ENCODE peak calls at places on chromosomes 1 and 21, in four cellular contexts. One of them, this sample, is unnamed.

GRCh38 chr1:16969651-16970050 is 10.8 kb downstream of the MFAP2 start:
- DNase-seq in HepG2: no peak
- DNase-seq in WTC11: no peak
- DNase-seq in K562: no peak
- DNase-seq in this sample: no peak

GRCh38 chr21:23401278-23401677 is 2206.0 kb downstream of the MRPL39 start:
- DNase-seq in K562: no peak
- DNase-seq in HepG2: no peak
- DNase-seq in WTC11: no peak
- DNase-seq in this sample: no peak

GRCh38 chr1:204684551-204685235 is 845 bp downstream of the LRRN2 start:
- DNase-seq in WTC11: peak
- DNase-seq in HepG2: no peak
- DNase-seq in K562: peak
- DNase-seq in this sample: no peak

GRCh38 chr1:108830119-108831008 is 26.5 kb downstream of the AKNAD1 start:
- DNase-seq in HepG2: peak
- DNase-seq in K562: peak
- DNase-seq in WTC11: no peak
- DNase-seq in this sample: no peak

GRCh38 chr1:204453141-204453772 is 41.3 kb downstream of the PIK3C2B start:
- DNase-seq in HepG2: no peak
- DNase-seq in K562: no peak
- DNase-seq in WTC11: no peak
- DNase-seq in this sample: peak

GRCh38 chr21:40689241-40689640 is 157.7 kb downstream of the DSCAM start:
- DNase-seq in HepG2: no peak
- DNase-seq in WTC11: no peak
- DNase-seq in K562: no peak
- DNase-seq in this sample: no peak

GRCh38 chr21:31173881-31174555 is 135.7 kb upstream of the KRTAP19-8 start:
- DNase-seq in K562: no peak
- DNase-seq in HepG2: no peak
- DNase-seq in WTC11: no peak
- DNase-seq in this sample: no peak

GRCh38 chr21:45740491-45741357 is 97.2 kb downstream of the PCBP3 start:
- DNase-seq in WTC11: no peak
- DNase-seq in HepG2: no peak
- DNase-seq in K562: no peak
- DNase-seq in this sample: no peak

GRCh38 chr1:213326666-213327317 is 275.8 kb downstream of the RPS6KC1 start:
- DNase-seq in WTC11: no peak
- DNase-seq in K562: no peak
- DNase-seq in HepG2: no peak
- DNase-seq in this sample: no peak

GRCh38 chr1:47991698-47992097 is 5.5 kb downstream of the TRABD2B start:
- DNase-seq in K562: no peak
- DNase-seq in WTC11: no peak
- DNase-seq in HepG2: no peak
- DNase-seq in this sample: no peak

GRCh38 chr1:217134857-217135568 is 411.8 kb upstream of the ESRRG start:
- DNase-seq in K562: no peak
- DNase-seq in WTC11: peak
- DNase-seq in HepG2: no peak
- DNase-seq in this sample: no peak

GRCh38 chr1:178542554-178543290 is 29.8 kb downstream of the TEX35 start:
- DNase-seq in WTC11: peak
- DNase-seq in K562: peak
- DNase-seq in HepG2: peak
- DNase-seq in this sample: peak

GRCh38 chr1:200483491-200484143 is 73.8 kb upstream of the ZNF281 start:
- DNase-seq in HepG2: peak
- DNase-seq in WTC11: no peak
- DNase-seq in K562: peak
- DNase-seq in this sample: peak

GRCh38 chr21:39667353-39667891 is 54.7 kb downstream of the B3GALT5 start:
- DNase-seq in K562: no peak
- DNase-seq in WTC11: no peak
- DNase-seq in HepG2: no peak
- DNase-seq in this sample: no peak

GRCh38 chr1:218735436-218735835 is 390.3 kb downstream of the TGFB2 start:
- DNase-seq in WTC11: no peak
- DNase-seq in K562: no peak
- DNase-seq in HepG2: no peak
- DNase-seq in this sample: no peak

GRCh38 chr1:57079454-57080157 is 113.8 kb upstream of the C8B start:
- DNase-seq in K562: peak
- DNase-seq in HepG2: no peak
- DNase-seq in WTC11: peak
- DNase-seq in this sample: no peak

GRCh38 chr1:25771246-25772114 is 28.5 kb upstream of the SELENON start:
- DNase-seq in K562: no peak
- DNase-seq in WTC11: peak
- DNase-seq in HepG2: peak
- DNase-seq in this sample: no peak

GRCh38 chr1:244273262-244273844 is 178.4 kb downstream of the ADSS2 start:
- DNase-seq in HepG2: no peak
- DNase-seq in K562: no peak
- DNase-seq in WTC11: no peak
- DNase-seq in this sample: no peak

GRCh38 chr1:91567583-91567982 is 66.9 kb downstream of the CDC7 start:
- DNase-seq in WTC11: no peak
- DNase-seq in K562: no peak
- DNase-seq in HepG2: no peak
- DNase-seq in this sample: no peak

GRCh38 chr1:20731057-20731991 is 1.2 kb downstream of the SH2D5 start:
- DNase-seq in WTC11: no peak
- DNase-seq in K562: no peak
- DNase-seq in HepG2: no peak
- DNase-seq in this sample: no peak

GRCh38 chr1:14479865-14480264 is 118.6 kb upstream of the KAZN start:
- DNase-seq in HepG2: no peak
- DNase-seq in WTC11: no peak
- DNase-seq in K562: peak
- DNase-seq in this sample: no peak
- TF ChIP-seq TCF7 in HepG2: no peak
- TF ChIP-seq TCF7 in WTC11: no peak
- TF ChIP-seq TCF7 in K562: peak
- TF ChIP-seq TCF7 in this sample: no peak

GRCh38 chr1:185811062-185811709 is 77.0 kb downstream of the HMCN1 start:
- DNase-seq in WTC11: no peak
- DNase-seq in K562: no peak
- DNase-seq in HepG2: no peak
- DNase-seq in this sample: no peak

GRCh38 chr1:185812934-185813333 is 78.7 kb downstream of the HMCN1 start:
- DNase-seq in WTC11: no peak
- DNase-seq in K562: no peak
- DNase-seq in HepG2: no peak
- DNase-seq in this sample: no peak

GRCh38 chr1:185804608-185805007 is 70.4 kb downstream of the HMCN1 start:
- DNase-seq in K562: no peak
- DNase-seq in HepG2: no peak
- DNase-seq in WTC11: no peak
- DNase-seq in this sample: no peak

GRCh38 chr1:185804206-185804605 is 70.0 kb downstream of the HMCN1 start:
- DNase-seq in HepG2: no peak
- DNase-seq in WTC11: no peak
- DNase-seq in K562: no peak
- DNase-seq in this sample: no peak

GRCh38 chr1:185808675-185809074 is 74.5 kb downstream of the HMCN1 start:
- DNase-seq in WTC11: no peak
- DNase-seq in K562: no peak
- DNase-seq in HepG2: no peak
- DNase-seq in this sample: no peak
- TF ChIP-seq TCF7 in WTC11: no peak
- TF ChIP-seq TCF7 in K562: no peak
- TF ChIP-seq TCF7 in HepG2: no peak
- TF ChIP-seq TCF7 in this sample: no peak

GRCh38 chr1:76083189-76083588 is 8.6 kb downstream of the ST6GALNAC3 start:
- DNase-seq in WTC11: no peak
- DNase-seq in K562: no peak
- DNase-seq in HepG2: no peak
- DNase-seq in this sample: no peak

GRCh38 chr1:76084685-76085084 is 10.1 kb downstream of the ST6GALNAC3 start:
- DNase-seq in K562: no peak
- DNase-seq in HepG2: no peak
- DNase-seq in WTC11: no peak
- DNase-seq in this sample: no peak

GRCh38 chr1:76084029-76084627 is 9.6 kb downstream of the ST6GALNAC3 start:
- DNase-seq in K562: no peak
- DNase-seq in WTC11: no peak
- DNase-seq in HepG2: no peak
- DNase-seq in this sample: no peak

GRCh38 chr1:76086109-76086508 is 11.6 kb downstream of the ST6GALNAC3 start:
- DNase-seq in HepG2: no peak
- DNase-seq in K562: no peak
- DNase-seq in WTC11: no peak
- DNase-seq in this sample: no peak

DNA sequence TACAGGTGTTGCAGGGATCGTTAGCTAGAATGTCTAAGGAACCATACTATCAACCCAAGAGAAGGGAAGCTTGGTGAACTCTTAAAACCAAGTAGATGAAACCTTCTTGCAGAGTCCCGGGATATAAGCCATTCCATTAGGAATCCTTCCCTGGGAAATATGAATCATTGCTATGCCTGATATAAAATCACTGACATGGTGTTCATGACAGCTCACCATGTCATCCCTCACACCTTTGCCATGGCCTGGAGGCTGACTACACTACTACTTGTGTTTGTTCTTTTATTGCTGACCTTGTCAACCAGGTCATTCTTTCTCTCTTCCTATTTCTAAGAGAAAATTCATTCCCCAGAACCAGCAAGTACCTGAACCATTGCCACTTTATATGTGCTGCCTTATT is 12.1 kb downstream of the ST6GALNAC3 start:
- DNase-seq in K562: no peak
- DNase-seq in WTC11: no peak
- DNase-seq in HepG2: no peak
- DNase-seq in this sample: no peak
- TF ChIP-seq TCF7 in K562: no peak
- TF ChIP-seq TCF7 in WTC11: no peak
- TF ChIP-seq TCF7 in HepG2: no peak
- TF ChIP-seq TCF7 in this sample: no peak

GRCh38 chr21:33028759-33029511 is 3.2 kb downstream of the OLIG2 start:
- DNase-seq in HepG2: no peak
- DNase-seq in WTC11: no peak
- DNase-seq in K562: no peak
- DNase-seq in this sample: no peak
- TF ChIP-seq TCF7 in HepG2: no peak
- TF ChIP-seq TCF7 in WTC11: no peak
- TF ChIP-seq TCF7 in K562: no peak
- TF ChIP-seq TCF7 in this sample: no peak

GRCh38 chr1:242185728-242186127 is 186.8 kb upstream of the MAP1LC3C start:
- DNase-seq in WTC11: no peak
- DNase-seq in K562: no peak
- DNase-seq in HepG2: no peak
- DNase-seq in this sample: no peak

GRCh38 chr1:242189591-242189990 is 190.7 kb upstream of the MAP1LC3C start:
- DNase-seq in HepG2: no peak
- DNase-seq in K562: no peak
- DNase-seq in WTC11: peak
- DNase-seq in this sample: no peak

GRCh38 chr1:242187171-242187570 is 188.3 kb upstream of the MAP1LC3C start:
- DNase-seq in HepG2: no peak
- DNase-seq in K562: no peak
- DNase-seq in WTC11: no peak
- DNase-seq in this sample: no peak

GRCh38 chr1:242187816-242188215 is 188.9 kb upstream of the MAP1LC3C start:
- DNase-seq in K562: no peak
- DNase-seq in HepG2: no peak
- DNase-seq in WTC11: no peak
- DNase-seq in this sample: no peak

DNA sequence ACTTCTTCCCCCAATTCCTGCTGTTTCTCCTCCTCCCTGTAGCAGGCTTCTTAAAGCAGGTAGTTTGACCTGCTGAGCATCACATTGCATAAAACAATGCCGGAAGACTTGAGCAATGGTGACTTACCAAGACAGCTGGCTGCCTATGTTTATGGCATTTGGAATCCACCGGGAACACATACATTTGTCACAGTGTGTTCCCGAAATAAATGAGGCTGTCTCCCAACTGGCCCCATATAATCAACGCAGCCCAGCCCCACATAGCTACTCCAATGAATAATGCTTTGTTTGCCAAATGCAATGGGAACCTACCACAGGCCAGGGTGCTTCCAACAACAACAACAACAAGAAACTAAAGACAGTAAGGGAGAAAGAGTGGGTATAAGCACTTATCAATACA is 186.1 kb upstream of the MAP1LC3C start:
- DNase-seq in WTC11: no peak
- DNase-seq in HepG2: no peak
- DNase-seq in K562: no peak
- DNase-seq in this sample: no peak
- TF ChIP-seq TCF7 in WTC11: no peak
- TF ChIP-seq TCF7 in HepG2: no peak
- TF ChIP-seq TCF7 in K562: no peak
- TF ChIP-seq TCF7 in this sample: no peak

DNA sequence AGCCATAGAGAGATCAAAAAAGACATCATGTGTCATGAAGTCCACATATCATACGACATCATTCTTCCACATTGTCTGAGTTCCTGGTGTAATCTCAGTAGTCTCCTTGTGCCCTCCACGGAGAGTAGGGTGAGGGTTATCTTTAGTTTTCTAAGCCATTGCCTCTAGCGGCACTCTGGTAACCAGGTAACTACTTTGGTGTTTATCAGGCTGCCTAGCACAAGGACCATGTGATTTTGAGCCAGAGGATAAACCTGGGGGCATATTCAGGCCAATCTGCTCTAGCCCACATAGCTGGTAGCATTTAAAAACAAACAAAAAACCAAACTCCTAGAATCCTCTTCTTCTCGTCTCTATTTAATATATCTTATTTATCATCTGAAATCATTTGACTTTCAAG is 147.4 kb downstream of the GDAP2 start:
- DNase-seq in WTC11: no peak
- DNase-seq in K562: no peak
- DNase-seq in HepG2: no peak
- DNase-seq in this sample: no peak
- TF ChIP-seq TCF7 in WTC11: no peak
- TF ChIP-seq TCF7 in K562: no peak
- TF ChIP-seq TCF7 in HepG2: no peak
- TF ChIP-seq TCF7 in this sample: no peak

GRCh38 chr21:34128124-34128523 is 54.7 kb downstream of the MRPS6 start:
- DNase-seq in K562: no peak
- DNase-seq in WTC11: no peak
- DNase-seq in HepG2: no peak
- DNase-seq in this sample: no peak

GRCh38 chr21:34126269-34126668 is 52.9 kb downstream of the MRPS6 start:
- DNase-seq in HepG2: no peak
- DNase-seq in WTC11: no peak
- DNase-seq in K562: no peak
- DNase-seq in this sample: no peak

GRCh38 chr21:34129039-34129891 is 55.9 kb downstream of the MRPS6 start:
- DNase-seq in HepG2: no peak
- DNase-seq in K562: no peak
- DNase-seq in WTC11: no peak
- DNase-seq in this sample: no peak

GRCh38 chr21:34128674-34129038 is 55.3 kb downstream of the MRPS6 start:
- DNase-seq in WTC11: no peak
- DNase-seq in K562: no peak
- DNase-seq in HepG2: no peak
- DNase-seq in this sample: no peak

GRCh38 chr21:34126691-34127090 is 53.3 kb downstream of the MRPS6 start:
- DNase-seq in K562: no peak
- DNase-seq in HepG2: no peak
- DNase-seq in WTC11: no peak
- DNase-seq in this sample: no peak
- TF ChIP-seq TCF7 in K562: no peak
- TF ChIP-seq TCF7 in HepG2: no peak
- TF ChIP-seq TCF7 in WTC11: no peak
- TF ChIP-seq TCF7 in this sample: no peak